ENCODE peak calls at places on chromosomes 2 and 18, in eight cellular contexts. One of them, this sample, is unnamed.

GRCh38 chr2:37588316-37588777 is 83.1 kb downstream of the CDC42EP3 start:
- DNase-seq in epithelial cell of esophagus: peak
- DNase-seq in mucosa of gallbladder: no peak
- DNase-seq in stimulated activated CD4-positive, alpha-beta T cell treated with anti-CD3 and anti-CD28 coated beads, Interleukin-1b, Interleukin-23, amount 100 ng/mL, for 4 hours: no peak
- DNase-seq in T-helper 9 cell: no peak
- DNase-seq in BJ: no peak
- DNase-seq in activated T-helper 1 cell treated with anti-CD3 and anti-CD28 coated beads, Interleukin-2, amount 50 U/mL, for 16 hours: no peak
- DNase-seq in H9: no peak
- DNase-seq in this sample: no peak

GRCh38 chr2:122329266-122329665 is 573.8 kb downstream of the TSN start:
- DNase-seq in epithelial cell of esophagus: no peak
- DNase-seq in mucosa of gallbladder: no peak
- DNase-seq in stimulated activated CD4-positive, alpha-beta T cell treated with anti-CD3 and anti-CD28 coated beads, Interleukin-1b, Interleukin-23, amount 100 ng/mL, for 4 hours: no peak
- DNase-seq in T-helper 9 cell: no peak
- DNase-seq in BJ: no peak
- DNase-seq in activated T-helper 1 cell treated with anti-CD3 and anti-CD28 coated beads, Interleukin-2, amount 50 U/mL, for 16 hours: no peak
- DNase-seq in H9: no peak
- DNase-seq in this sample: no peak

GRCh38 chr18:75211721-75212625 is 1.4 kb downstream of the TSHZ1 start:
- DNase-seq in epithelial cell of esophagus: peak
- DNase-seq in mucosa of gallbladder: no peak
- DNase-seq in stimulated activated CD4-positive, alpha-beta T cell treated with anti-CD3 and anti-CD28 coated beads, Interleukin-1b, Interleukin-23, amount 100 ng/mL, for 4 hours: no peak
- DNase-seq in T-helper 9 cell: peak
- DNase-seq in BJ: no peak
- DNase-seq in activated T-helper 1 cell treated with anti-CD3 and anti-CD28 coated beads, Interleukin-2, amount 50 U/mL, for 16 hours: no peak
- DNase-seq in H9: peak
- DNase-seq in this sample: peak

GRCh38 chr2:20190862-20191713 is 33.8 kb downstream of the SDC1 start:
- DNase-seq in epithelial cell of esophagus: peak
- DNase-seq in mucosa of gallbladder: no peak
- DNase-seq in stimulated activated CD4-positive, alpha-beta T cell treated with anti-CD3 and anti-CD28 coated beads, Interleukin-1b, Interleukin-23, amount 100 ng/mL, for 4 hours: no peak
- DNase-seq in T-helper 9 cell: no peak
- DNase-seq in BJ: no peak
- DNase-seq in activated T-helper 1 cell treated with anti-CD3 and anti-CD28 coated beads, Interleukin-2, amount 50 U/mL, for 16 hours: no peak
- DNase-seq in H9: peak
- DNase-seq in this sample: no peak

GRCh38 chr2:116319935-116320334 is 1494.6 kb upstream of the DDX18 start:
- DNase-seq in epithelial cell of esophagus: no peak
- DNase-seq in mucosa of gallbladder: no peak
- DNase-seq in stimulated activated CD4-positive, alpha-beta T cell treated with anti-CD3 and anti-CD28 coated beads, Interleukin-1b, Interleukin-23, amount 100 ng/mL, for 4 hours: no peak
- DNase-seq in T-helper 9 cell: no peak
- DNase-seq in BJ: no peak
- DNase-seq in activated T-helper 1 cell treated with anti-CD3 and anti-CD28 coated beads, Interleukin-2, amount 50 U/mL, for 16 hours: no peak
- DNase-seq in H9: no peak
- DNase-seq in this sample: no peak

GRCh38 chr18:37261988-37262387 is 303.6 kb downstream of the CELF4 start:
- DNase-seq in epithelial cell of esophagus: no peak
- DNase-seq in mucosa of gallbladder: no peak
- DNase-seq in stimulated activated CD4-positive, alpha-beta T cell treated with anti-CD3 and anti-CD28 coated beads, Interleukin-1b, Interleukin-23, amount 100 ng/mL, for 4 hours: no peak
- DNase-seq in T-helper 9 cell: no peak
- DNase-seq in BJ: no peak
- DNase-seq in activated T-helper 1 cell treated with anti-CD3 and anti-CD28 coated beads, Interleukin-2, amount 50 U/mL, for 16 hours: no peak
- DNase-seq in H9: no peak
- DNase-seq in this sample: no peak

GRCh38 chr18:78330761-78331160 is 648.9 kb upstream of the SALL3 start:
- DNase-seq in epithelial cell of esophagus: no peak
- DNase-seq in mucosa of gallbladder: no peak
- DNase-seq in stimulated activated CD4-positive, alpha-beta T cell treated with anti-CD3 and anti-CD28 coated beads, Interleukin-1b, Interleukin-23, amount 100 ng/mL, for 4 hours: no peak
- DNase-seq in T-helper 9 cell: no peak
- DNase-seq in BJ: no peak
- DNase-seq in activated T-helper 1 cell treated with anti-CD3 and anti-CD28 coated beads, Interleukin-2, amount 50 U/mL, for 16 hours: no peak
- DNase-seq in H9: no peak
- DNase-seq in this sample: no peak

GRCh38 chr2:85134255-85135065 is 1.3 kb downstream of the TCF7L1 start:
- DNase-seq in epithelial cell of esophagus: peak
- DNase-seq in mucosa of gallbladder: no peak
- DNase-seq in stimulated activated CD4-positive, alpha-beta T cell treated with anti-CD3 and anti-CD28 coated beads, Interleukin-1b, Interleukin-23, amount 100 ng/mL, for 4 hours: no peak
- DNase-seq in T-helper 9 cell: no peak
- DNase-seq in BJ: no peak
- DNase-seq in activated T-helper 1 cell treated with anti-CD3 and anti-CD28 coated beads, Interleukin-2, amount 50 U/mL, for 16 hours: no peak
- DNase-seq in H9: peak
- DNase-seq in this sample: peak

GRCh38 chr2:15724235-15724634 is 132.6 kb downstream of the DDX1 start:
- DNase-seq in epithelial cell of esophagus: no peak
- DNase-seq in mucosa of gallbladder: no peak
- DNase-seq in stimulated activated CD4-positive, alpha-beta T cell treated with anti-CD3 and anti-CD28 coated beads, Interleukin-1b, Interleukin-23, amount 100 ng/mL, for 4 hours: no peak
- DNase-seq in T-helper 9 cell: no peak
- DNase-seq in BJ: no peak
- DNase-seq in activated T-helper 1 cell treated with anti-CD3 and anti-CD28 coated beads, Interleukin-2, amount 50 U/mL, for 16 hours: no peak
- DNase-seq in H9: no peak
- DNase-seq in this sample: no peak

GRCh38 chr2:9300214-9300613 is 93.6 kb downstream of the ASAP2 start:
- DNase-seq in epithelial cell of esophagus: peak
- DNase-seq in mucosa of gallbladder: no peak
- DNase-seq in stimulated activated CD4-positive, alpha-beta T cell treated with anti-CD3 and anti-CD28 coated beads, Interleukin-1b, Interleukin-23, amount 100 ng/mL, for 4 hours: no peak
- DNase-seq in T-helper 9 cell: no peak
- DNase-seq in BJ: no peak
- DNase-seq in activated T-helper 1 cell treated with anti-CD3 and anti-CD28 coated beads, Interleukin-2, amount 50 U/mL, for 16 hours: no peak
- DNase-seq in H9: no peak
- DNase-seq in this sample: no peak

GRCh38 chr2:224997802-224998201 is 44.5 kb downstream of the DOCK10 start:
- DNase-seq in epithelial cell of esophagus: no peak
- DNase-seq in mucosa of gallbladder: no peak
- DNase-seq in stimulated activated CD4-positive, alpha-beta T cell treated with anti-CD3 and anti-CD28 coated beads, Interleukin-1b, Interleukin-23, amount 100 ng/mL, for 4 hours: no peak
- DNase-seq in T-helper 9 cell: no peak
- DNase-seq in BJ: peak
- DNase-seq in activated T-helper 1 cell treated with anti-CD3 and anti-CD28 coated beads, Interleukin-2, amount 50 U/mL, for 16 hours: no peak
- DNase-seq in H9: no peak
- DNase-seq in this sample: no peak

GRCh38 chr2:58926112-58926511 is 685.0 kb upstream of the FANCL start:
- DNase-seq in epithelial cell of esophagus: no peak
- DNase-seq in mucosa of gallbladder: no peak
- DNase-seq in stimulated activated CD4-positive, alpha-beta T cell treated with anti-CD3 and anti-CD28 coated beads, Interleukin-1b, Interleukin-23, amount 100 ng/mL, for 4 hours: no peak
- DNase-seq in T-helper 9 cell: no peak
- DNase-seq in BJ: no peak
- DNase-seq in activated T-helper 1 cell treated with anti-CD3 and anti-CD28 coated beads, Interleukin-2, amount 50 U/mL, for 16 hours: no peak
- DNase-seq in H9: no peak
- DNase-seq in this sample: no peak

GRCh38 chr2:150610670-150611279 is 123.3 kb upstream of the RND3 start:
- DNase-seq in epithelial cell of esophagus: peak
- DNase-seq in mucosa of gallbladder: no peak
- DNase-seq in stimulated activated CD4-positive, alpha-beta T cell treated with anti-CD3 and anti-CD28 coated beads, Interleukin-1b, Interleukin-23, amount 100 ng/mL, for 4 hours: no peak
- DNase-seq in T-helper 9 cell: no peak
- DNase-seq in BJ: no peak
- DNase-seq in activated T-helper 1 cell treated with anti-CD3 and anti-CD28 coated beads, Interleukin-2, amount 50 U/mL, for 16 hours: no peak
- DNase-seq in H9: peak
- DNase-seq in this sample: peak

GRCh38 chr2:111194835-111195621 is 74.3 kb downstream of the BCL2L11 start:
- DNase-seq in epithelial cell of esophagus: no peak
- DNase-seq in mucosa of gallbladder: no peak
- DNase-seq in stimulated activated CD4-positive, alpha-beta T cell treated with anti-CD3 and anti-CD28 coated beads, Interleukin-1b, Interleukin-23, amount 100 ng/mL, for 4 hours: no peak
- DNase-seq in T-helper 9 cell: no peak
- DNase-seq in BJ: no peak
- DNase-seq in activated T-helper 1 cell treated with anti-CD3 and anti-CD28 coated beads, Interleukin-2, amount 50 U/mL, for 16 hours: no peak
- DNase-seq in H9: no peak
- DNase-seq in this sample: no peak

GRCh38 chr2:157837851-157838441 is 38.2 kb downstream of the ACVR1 start:
- DNase-seq in epithelial cell of esophagus: no peak
- DNase-seq in mucosa of gallbladder: no peak
- DNase-seq in stimulated activated CD4-positive, alpha-beta T cell treated with anti-CD3 and anti-CD28 coated beads, Interleukin-1b, Interleukin-23, amount 100 ng/mL, for 4 hours: no peak
- DNase-seq in T-helper 9 cell: no peak
- DNase-seq in BJ: no peak
- DNase-seq in activated T-helper 1 cell treated with anti-CD3 and anti-CD28 coated beads, Interleukin-2, amount 50 U/mL, for 16 hours: no peak
- DNase-seq in H9: no peak
- DNase-seq in this sample: peak

GRCh38 chr2:134142903-134143302 is 111.0 kb upstream of the MGAT5 start:
- DNase-seq in epithelial cell of esophagus: peak
- DNase-seq in mucosa of gallbladder: no peak
- DNase-seq in stimulated activated CD4-positive, alpha-beta T cell treated with anti-CD3 and anti-CD28 coated beads, Interleukin-1b, Interleukin-23, amount 100 ng/mL, for 4 hours: no peak
- DNase-seq in T-helper 9 cell: no peak
- DNase-seq in BJ: no peak
- DNase-seq in activated T-helper 1 cell treated with anti-CD3 and anti-CD28 coated beads, Interleukin-2, amount 50 U/mL, for 16 hours: no peak
- DNase-seq in H9: no peak
- DNase-seq in this sample: no peak

GRCh38 chr2:28336993-28337627 is 55.5 kb upstream of the FOSL2 start:
- DNase-seq in epithelial cell of esophagus: no peak
- DNase-seq in mucosa of gallbladder: no peak
- DNase-seq in stimulated activated CD4-positive, alpha-beta T cell treated with anti-CD3 and anti-CD28 coated beads, Interleukin-1b, Interleukin-23, amount 100 ng/mL, for 4 hours: no peak
- DNase-seq in T-helper 9 cell: no peak
- DNase-seq in BJ: no peak
- DNase-seq in activated T-helper 1 cell treated with anti-CD3 and anti-CD28 coated beads, Interleukin-2, amount 50 U/mL, for 16 hours: no peak
- DNase-seq in H9: no peak
- DNase-seq in this sample: no peak

GRCh38 chr2:240839152-240840143 is 19.4 kb upstream of the KIF1A start:
- DNase-seq in epithelial cell of esophagus: no peak
- DNase-seq in mucosa of gallbladder: no peak
- DNase-seq in stimulated activated CD4-positive, alpha-beta T cell treated with anti-CD3 and anti-CD28 coated beads, Interleukin-1b, Interleukin-23, amount 100 ng/mL, for 4 hours: no peak
- DNase-seq in T-helper 9 cell: no peak
- DNase-seq in BJ: no peak
- DNase-seq in activated T-helper 1 cell treated with anti-CD3 and anti-CD28 coated beads, Interleukin-2, amount 50 U/mL, for 16 hours: no peak
- DNase-seq in H9: no peak
- DNase-seq in this sample: no peak

GRCh38 chr18:80086281-80086680 is 22.8 kb upstream of the ADNP2 start:
- DNase-seq in epithelial cell of esophagus: peak
- DNase-seq in mucosa of gallbladder: no peak
- DNase-seq in stimulated activated CD4-positive, alpha-beta T cell treated with anti-CD3 and anti-CD28 coated beads, Interleukin-1b, Interleukin-23, amount 100 ng/mL, for 4 hours: no peak
- DNase-seq in T-helper 9 cell: no peak
- DNase-seq in BJ: no peak
- DNase-seq in activated T-helper 1 cell treated with anti-CD3 and anti-CD28 coated beads, Interleukin-2, amount 50 U/mL, for 16 hours: no peak
- DNase-seq in H9: no peak
- DNase-seq in this sample: no peak

GRCh38 chr2:102486941-102487702 is 14.1 kb downstream of the SLC9A4 start:
- DNase-seq in epithelial cell of esophagus: peak
- DNase-seq in mucosa of gallbladder: no peak
- DNase-seq in stimulated activated CD4-positive, alpha-beta T cell treated with anti-CD3 and anti-CD28 coated beads, Interleukin-1b, Interleukin-23, amount 100 ng/mL, for 4 hours: no peak
- DNase-seq in T-helper 9 cell: no peak
- DNase-seq in BJ: no peak
- DNase-seq in activated T-helper 1 cell treated with anti-CD3 and anti-CD28 coated beads, Interleukin-2, amount 50 U/mL, for 16 hours: no peak
- DNase-seq in H9: no peak
- DNase-seq in this sample: no peak

GRCh38 chr2:10202136-10202535 is 79.6 kb downstream of the RRM2 start:
- DNase-seq in epithelial cell of esophagus: peak
- DNase-seq in mucosa of gallbladder: no peak
- DNase-seq in stimulated activated CD4-positive, alpha-beta T cell treated with anti-CD3 and anti-CD28 coated beads, Interleukin-1b, Interleukin-23, amount 100 ng/mL, for 4 hours: no peak
- DNase-seq in T-helper 9 cell: no peak
- DNase-seq in BJ: no peak
- DNase-seq in activated T-helper 1 cell treated with anti-CD3 and anti-CD28 coated beads, Interleukin-2, amount 50 U/mL, for 16 hours: no peak
- DNase-seq in H9: no peak
- DNase-seq in this sample: no peak

GRCh38 chr2:224523626-224524577 is 61.3 kb downstream of the CUL3 start:
- DNase-seq in epithelial cell of esophagus: peak
- DNase-seq in mucosa of gallbladder: no peak
- DNase-seq in stimulated activated CD4-positive, alpha-beta T cell treated with anti-CD3 and anti-CD28 coated beads, Interleukin-1b, Interleukin-23, amount 100 ng/mL, for 4 hours: no peak
- DNase-seq in T-helper 9 cell: no peak
- DNase-seq in BJ: no peak
- DNase-seq in activated T-helper 1 cell treated with anti-CD3 and anti-CD28 coated beads, Interleukin-2, amount 50 U/mL, for 16 hours: no peak
- DNase-seq in H9: no peak
- DNase-seq in this sample: no peak

GRCh38 chr2:100004348-100004884 is 138.0 kb downstream of the AFF3 start:
- DNase-seq in epithelial cell of esophagus: no peak
- DNase-seq in mucosa of gallbladder: no peak
- DNase-seq in stimulated activated CD4-positive, alpha-beta T cell treated with anti-CD3 and anti-CD28 coated beads, Interleukin-1b, Interleukin-23, amount 100 ng/mL, for 4 hours: no peak
- DNase-seq in T-helper 9 cell: no peak
- DNase-seq in BJ: no peak
- DNase-seq in activated T-helper 1 cell treated with anti-CD3 and anti-CD28 coated beads, Interleukin-2, amount 50 U/mL, for 16 hours: no peak
- DNase-seq in H9: no peak
- DNase-seq in this sample: no peak

GRCh38 chr18:36212301-36212977 is 25.1 kb downstream of the MOCOS start:
- DNase-seq in epithelial cell of esophagus: no peak
- DNase-seq in mucosa of gallbladder: no peak
- DNase-seq in stimulated activated CD4-positive, alpha-beta T cell treated with anti-CD3 and anti-CD28 coated beads, Interleukin-1b, Interleukin-23, amount 100 ng/mL, for 4 hours: no peak
- DNase-seq in T-helper 9 cell: no peak
- DNase-seq in BJ: no peak
- DNase-seq in activated T-helper 1 cell treated with anti-CD3 and anti-CD28 coated beads, Interleukin-2, amount 50 U/mL, for 16 hours: no peak
- DNase-seq in H9: no peak
- DNase-seq in this sample: no peak

GRCh38 chr2:28320371-28320770 is 72.3 kb upstream of the FOSL2 start:
- DNase-seq in epithelial cell of esophagus: no peak
- DNase-seq in mucosa of gallbladder: no peak
- DNase-seq in stimulated activated CD4-positive, alpha-beta T cell treated with anti-CD3 and anti-CD28 coated beads, Interleukin-1b, Interleukin-23, amount 100 ng/mL, for 4 hours: no peak
- DNase-seq in T-helper 9 cell: no peak
- DNase-seq in BJ: no peak
- DNase-seq in activated T-helper 1 cell treated with anti-CD3 and anti-CD28 coated beads, Interleukin-2, amount 50 U/mL, for 16 hours: no peak
- DNase-seq in H9: no peak
- DNase-seq in this sample: no peak

GRCh38 chr2:149743842-149744468 is 156.4 kb upstream of the MMADHC start:
- DNase-seq in epithelial cell of esophagus: peak
- DNase-seq in mucosa of gallbladder: no peak
- DNase-seq in stimulated activated CD4-positive, alpha-beta T cell treated with anti-CD3 and anti-CD28 coated beads, Interleukin-1b, Interleukin-23, amount 100 ng/mL, for 4 hours: no peak
- DNase-seq in T-helper 9 cell: no peak
- DNase-seq in BJ: peak
- DNase-seq in activated T-helper 1 cell treated with anti-CD3 and anti-CD28 coated beads, Interleukin-2, amount 50 U/mL, for 16 hours: no peak
- DNase-seq in H9: no peak
- DNase-seq in this sample: no peak

GRCh38 chr2:157460384-157460837 is 16.5 kb upstream of the CYTIP start:
- DNase-seq in epithelial cell of esophagus: peak
- DNase-seq in mucosa of gallbladder: no peak
- DNase-seq in stimulated activated CD4-positive, alpha-beta T cell treated with anti-CD3 and anti-CD28 coated beads, Interleukin-1b, Interleukin-23, amount 100 ng/mL, for 4 hours: no peak
- DNase-seq in T-helper 9 cell: no peak
- DNase-seq in BJ: no peak
- DNase-seq in activated T-helper 1 cell treated with anti-CD3 and anti-CD28 coated beads, Interleukin-2, amount 50 U/mL, for 16 hours: no peak
- DNase-seq in H9: no peak
- DNase-seq in this sample: no peak

GRCh38 chr2:158998486-158999248 is 30.2 kb downstream of the TANC1 start:
- DNase-seq in epithelial cell of esophagus: peak
- DNase-seq in mucosa of gallbladder: no peak
- DNase-seq in stimulated activated CD4-positive, alpha-beta T cell treated with anti-CD3 and anti-CD28 coated beads, Interleukin-1b, Interleukin-23, amount 100 ng/mL, for 4 hours: no peak
- DNase-seq in T-helper 9 cell: no peak
- DNase-seq in BJ: no peak
- DNase-seq in activated T-helper 1 cell treated with anti-CD3 and anti-CD28 coated beads, Interleukin-2, amount 50 U/mL, for 16 hours: no peak
- DNase-seq in H9: no peak
- DNase-seq in this sample: peak

GRCh38 chr2:219675206-219675605 is 47.8 kb downstream of the SLC4A3 start:
- DNase-seq in epithelial cell of esophagus: peak
- DNase-seq in mucosa of gallbladder: no peak
- DNase-seq in stimulated activated CD4-positive, alpha-beta T cell treated with anti-CD3 and anti-CD28 coated beads, Interleukin-1b, Interleukin-23, amount 100 ng/mL, for 4 hours: no peak
- DNase-seq in T-helper 9 cell: no peak
- DNase-seq in BJ: no peak
- DNase-seq in activated T-helper 1 cell treated with anti-CD3 and anti-CD28 coated beads, Interleukin-2, amount 50 U/mL, for 16 hours: no peak
- DNase-seq in H9: no peak
- DNase-seq in this sample: no peak

GRCh38 chr2:181456660-181457120 is 496 bp upstream of the ITGA4 start:
- DNase-seq in epithelial cell of esophagus: peak
- DNase-seq in mucosa of gallbladder: peak
- DNase-seq in stimulated activated CD4-positive, alpha-beta T cell treated with anti-CD3 and anti-CD28 coated beads, Interleukin-1b, Interleukin-23, amount 100 ng/mL, for 4 hours: peak
- DNase-seq in T-helper 9 cell: peak
- DNase-seq in BJ: no peak
- DNase-seq in activated T-helper 1 cell treated with anti-CD3 and anti-CD28 coated beads, Interleukin-2, amount 50 U/mL, for 16 hours: peak
- DNase-seq in H9: peak
- DNase-seq in this sample: peak

GRCh38 chr2:33511141-33511540 is 34.7 kb downstream of the RASGRP3 start:
- DNase-seq in epithelial cell of esophagus: no peak
- DNase-seq in mucosa of gallbladder: no peak
- DNase-seq in stimulated activated CD4-positive, alpha-beta T cell treated with anti-CD3 and anti-CD28 coated beads, Interleukin-1b, Interleukin-23, amount 100 ng/mL, for 4 hours: no peak
- DNase-seq in T-helper 9 cell: no peak
- DNase-seq in BJ: no peak
- DNase-seq in activated T-helper 1 cell treated with anti-CD3 and anti-CD28 coated beads, Interleukin-2, amount 50 U/mL, for 16 hours: no peak
- DNase-seq in H9: no peak
- DNase-seq in this sample: no peak

GRCh38 chr2:234828382-234829073 is 123.3 kb upstream of the SH3BP4 start:
- DNase-seq in epithelial cell of esophagus: no peak
- DNase-seq in mucosa of gallbladder: no peak
- DNase-seq in stimulated activated CD4-positive, alpha-beta T cell treated with anti-CD3 and anti-CD28 coated beads, Interleukin-1b, Interleukin-23, amount 100 ng/mL, for 4 hours: no peak
- DNase-seq in T-helper 9 cell: no peak
- DNase-seq in BJ: no peak
- DNase-seq in activated T-helper 1 cell treated with anti-CD3 and anti-CD28 coated beads, Interleukin-2, amount 50 U/mL, for 16 hours: no peak
- DNase-seq in H9: no peak
- DNase-seq in this sample: no peak

GRCh38 chr18:37315935-37316334 is 249.7 kb downstream of the CELF4 start:
- DNase-seq in epithelial cell of esophagus: no peak
- DNase-seq in mucosa of gallbladder: no peak
- DNase-seq in stimulated activated CD4-positive, alpha-beta T cell treated with anti-CD3 and anti-CD28 coated beads, Interleukin-1b, Interleukin-23, amount 100 ng/mL, for 4 hours: no peak
- DNase-seq in T-helper 9 cell: no peak
- DNase-seq in BJ: no peak
- DNase-seq in activated T-helper 1 cell treated with anti-CD3 and anti-CD28 coated beads, Interleukin-2, amount 50 U/mL, for 16 hours: no peak
- DNase-seq in H9: no peak
- DNase-seq in this sample: no peak

GRCh38 chr2:55771612-55772011 is 78.0 kb upstream of the PNPT1 start:
- DNase-seq in epithelial cell of esophagus: peak
- DNase-seq in mucosa of gallbladder: no peak
- DNase-seq in stimulated activated CD4-positive, alpha-beta T cell treated with anti-CD3 and anti-CD28 coated beads, Interleukin-1b, Interleukin-23, amount 100 ng/mL, for 4 hours: no peak
- DNase-seq in T-helper 9 cell: no peak
- DNase-seq in BJ: no peak
- DNase-seq in activated T-helper 1 cell treated with anti-CD3 and anti-CD28 coated beads, Interleukin-2, amount 50 U/mL, for 16 hours: no peak
- DNase-seq in H9: no peak
- DNase-seq in this sample: no peak